ENCODE peak calls at places on chromosomes 16 and 17, in six cellular contexts. I, K, B, V, R and Y are unnamed samples. For H3K4me1, the result is how much of the 10 kb centered on the place peaks cover.

GRCh38 chr16:14955546-14956231 is 18.4 kb downstream of the NPIPA1 start:
- DNase-seq in I (no peak), K (no peak), B (no peak), V (peak), R (no peak), Y (no peak)

GRCh38 chr17:17758443-17758842 is 77.2 kb downstream of the RAI1 start:
- DNase-seq in I (no peak), K (no peak), B (no peak), V (no peak), R (no peak), Y (no peak)

GRCh38 chr17:77467513-77467912 is 326.7 kb downstream of the SEC14L1 start:
- DNase-seq in I (no peak), K (no peak), B (no peak), V (no peak), R (no peak), Y (no peak)

GRCh38 chr17:27087935-27088766 is 205.8 kb upstream of the WSB1 start:
- DNase-seq in I (no peak), K (no peak), B (no peak), V (no peak), R (no peak), Y (no peak)

GRCh38 chr16:89525146-89525913 is 17.1 kb downstream of the SPG7 start:
- DNase-seq in I (peak), K (no peak), B (no peak), V (no peak), R (no peak), Y (no peak)

GRCh38 chr17:38660097-38661026 is 14.4 kb downstream of the EPOP start:
- DNase-seq in I (no peak), K (peak), B (no peak), V (no peak), R (no peak), Y (peak)

GRCh38 chr17:79109584-79109983 is 35.0 kb downstream of the ENGASE start:
- DNase-seq in I (no peak), K (peak), B (no peak), V (no peak), R (no peak), Y (no peak)

GRCh38 chr17:72421128-72422092 is 300.6 kb downstream of the SOX9 start:
- DNase-seq in I (no peak), K (peak), B (no peak), V (peak), R (peak), Y (no peak)

GRCh38 chr17:6915620-6916019 is 80.2 kb upstream of the ALOX12 start:
- DNase-seq in I (no peak), K (no peak), B (no peak), V (no peak), R (no peak), Y (no peak)

GRCh38 chr16:66918803-66919568 is at the start of gene CDH16:
- DNase-seq in I (no peak), K (no peak), B (no peak), V (no peak), R (no peak), Y (peak)

GRCh38 chr16:81185416-81185815 is 53.1 kb upstream of the BCO1 start:
- DNase-seq in I (no peak), K (no peak), B (no peak), V (no peak), R (no peak), Y (no peak)

GRCh38 chr16:81480856-81481821 is 36.5 kb downstream of the CMIP start:
- DNase-seq in I (no peak), K (no peak), B (no peak), V (no peak), R (no peak), Y (peak)

GRCh38 chr17:78493455-78494188 is 83.6 kb downstream of the DNAH17 start:
- DNase-seq in I (no peak), K (no peak), B (no peak), V (peak), R (no peak), Y (no peak)

GRCh38 chr16:89409161-89409711 is 81.1 kb downstream of the ANKRD11 start:
- DNase-seq in I (no peak), K (peak), B (peak), V (no peak), R (no peak), Y (no peak)

GRCh38 chr16:30762991-30763725 is 1.0 kb downstream of the RNF40 start:
- DNase-seq in I (no peak), K (no peak), B (no peak), V (no peak), R (no peak), Y (no peak)

GRCh38 chr17:42458497-42459255 is at the start of gene ATP6V0A1:
- DNase-seq in I (peak), K (no peak), B (peak), V (peak), R (peak), Y (peak)

GRCh38 chr17:77455111-77455877 is 314.5 kb downstream of the SEC14L1 start:
- DNase-seq in I (no peak), K (no peak), B (no peak), V (peak), R (no peak), Y (no peak)

GRCh38 chr17:79811036-79811887 is 14.4 kb upstream of the CBX8 start:
- DNase-seq in I (peak), K (peak), B (no peak), V (no peak), R (peak), Y (no peak)

GRCh38 chr17:37662358-37662757 is 19.1 kb upstream of the DDX52 start:
- DNase-seq in I (no peak), K (no peak), B (no peak), V (no peak), R (no peak), Y (no peak)

GRCh38 chr17:35448214-35448898 is at the start of gene SLFN13:
- DNase-seq in I (peak), K (peak), B (peak), V (peak), R (peak), Y (peak)

GRCh38 chr17:66791337-66791736 is 43.6 kb upstream of the CACNG5 start:
- DNase-seq in I (no peak), K (no peak), B (no peak), V (no peak), R (no peak), Y (peak)

GRCh38 chr17:73325527-73325842 is 13.7 kb upstream of the CDC42EP4 start:
- DNase-seq in I (no peak), K (no peak), B (no peak), V (peak), R (no peak), Y (no peak)

GRCh38 chr16:2925951-2926659 is 14.4 kb downstream of the FLYWCH1 start:
- DNase-seq in I (no peak), K (no peak), B (no peak), V (no peak), R (no peak), Y (no peak)

GRCh38 chr17:7650509-7651096 is at the start of gene ATP1B2:
- DNase-seq in I (peak), K (peak), B (peak), V (peak), R (peak), Y (peak)

GRCh38 chr17:28949185-28950016 is 1.9 kb downstream of the PHF12 start:
- DNase-seq in I (peak), K (peak), B (peak), V (peak), R (peak), Y (peak)

GRCh38 chr16:24849641-24850040 is 3.9 kb downstream of the SLC5A11 start:
- DNase-seq in I (no peak), K (no peak), B (no peak), V (no peak), R (no peak), Y (no peak)

GRCh38 chr17:73754886-73755285 is 110.6 kb upstream of the SDK2 start:
- DNase-seq in I (no peak), K (no peak), B (no peak), V (no peak), R (no peak), Y (no peak)

GRCh38 chr16:58196898-58197313 is 1.0 kb downstream of the CSNK2A2 start:
- DNase-seq in I (no peak), K (no peak), B (no peak), V (no peak), R (no peak), Y (no peak)

GRCh38 chr16:11914210-11914758 is 1.5 kb downstream of the GSPT1 start:
- DNase-seq in I (no peak), K (no peak), B (peak), V (no peak), R (no peak), Y (no peak)
- H3K4me1 ChIP-seq in I (under half), K (under half), B (under half), V (under half), R (half or more), Y (under half)

DNA sequence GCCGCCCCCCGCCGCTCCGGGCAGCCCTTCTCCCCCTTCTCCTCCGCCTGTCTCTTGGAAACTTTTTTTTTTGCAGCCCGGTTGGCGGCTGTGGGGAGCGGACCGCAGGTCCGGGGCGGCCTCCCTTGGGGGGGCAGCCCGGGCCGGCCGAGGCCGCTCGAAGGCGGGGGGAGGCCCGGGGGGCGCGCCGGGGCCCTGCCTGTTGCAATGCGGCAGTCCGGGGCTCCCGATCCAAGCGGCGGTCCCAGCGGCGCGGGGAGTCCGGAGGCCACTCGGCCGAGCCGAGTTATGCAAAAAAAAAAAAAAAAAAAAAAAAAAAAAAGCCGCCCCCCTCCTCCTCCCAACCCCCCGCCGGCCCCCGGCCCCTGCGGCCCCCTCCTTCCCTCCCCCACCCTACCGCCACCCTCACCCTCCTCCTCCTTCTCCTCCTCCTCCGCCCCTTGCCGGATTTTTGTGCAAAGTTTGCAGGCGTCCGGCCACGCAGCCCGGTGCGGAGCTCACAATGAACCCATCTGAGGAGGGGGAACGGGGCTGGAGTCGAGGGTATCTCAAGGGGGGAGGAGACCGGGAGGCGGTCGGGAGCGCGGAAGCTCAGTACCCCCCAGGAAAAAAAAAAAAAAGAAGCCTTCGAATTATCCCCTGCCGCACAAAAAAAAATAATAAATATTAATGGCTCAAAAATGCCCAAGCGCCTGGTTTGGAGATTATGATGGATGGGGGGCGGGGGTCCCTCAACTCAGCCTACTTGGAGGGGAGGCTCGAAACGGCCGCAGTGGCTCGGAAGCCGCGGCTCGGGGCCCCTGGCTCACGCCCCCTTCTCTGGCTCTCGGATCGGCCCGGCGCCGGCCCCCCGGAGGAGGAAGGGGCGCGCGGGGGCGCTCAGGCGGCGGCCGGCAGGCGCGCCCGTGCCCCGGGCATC is at the start of gene ZNF423:
- DNase-seq in I (peak), K (no peak), B (no peak), V (no peak), R (peak), Y (peak)
- H3K4me1 ChIP-seq in I (under half), K (under half), B (under half), V (under half), R (half or more), Y (under half)

DNA sequence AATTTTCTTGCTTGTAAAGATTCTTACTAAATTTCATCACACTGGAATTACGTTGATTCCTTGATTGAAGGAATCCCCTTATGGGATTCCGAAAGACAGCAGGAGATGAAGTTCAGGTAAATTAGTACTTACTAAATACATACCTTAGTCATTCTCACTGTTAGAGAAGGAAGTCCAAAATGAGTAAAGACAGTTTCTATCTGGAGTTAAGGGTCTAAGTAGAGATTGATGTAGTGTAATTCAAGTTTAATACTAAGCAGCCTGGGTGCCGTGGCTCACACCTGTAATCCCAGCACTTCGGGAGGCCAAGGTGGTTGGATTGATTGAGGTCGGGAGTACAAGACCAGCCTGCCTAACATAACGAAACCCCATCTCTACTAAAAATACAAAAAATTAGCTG is 9.6 kb downstream of the DDX42 start:
- DNase-seq in I (no peak), K (no peak), B (no peak), V (no peak), R (no peak), Y (no peak)
- H3K4me1 ChIP-seq in I (under half), K (half or more), B (under half), V (under half), R (under half), Y (under half)

DNA sequence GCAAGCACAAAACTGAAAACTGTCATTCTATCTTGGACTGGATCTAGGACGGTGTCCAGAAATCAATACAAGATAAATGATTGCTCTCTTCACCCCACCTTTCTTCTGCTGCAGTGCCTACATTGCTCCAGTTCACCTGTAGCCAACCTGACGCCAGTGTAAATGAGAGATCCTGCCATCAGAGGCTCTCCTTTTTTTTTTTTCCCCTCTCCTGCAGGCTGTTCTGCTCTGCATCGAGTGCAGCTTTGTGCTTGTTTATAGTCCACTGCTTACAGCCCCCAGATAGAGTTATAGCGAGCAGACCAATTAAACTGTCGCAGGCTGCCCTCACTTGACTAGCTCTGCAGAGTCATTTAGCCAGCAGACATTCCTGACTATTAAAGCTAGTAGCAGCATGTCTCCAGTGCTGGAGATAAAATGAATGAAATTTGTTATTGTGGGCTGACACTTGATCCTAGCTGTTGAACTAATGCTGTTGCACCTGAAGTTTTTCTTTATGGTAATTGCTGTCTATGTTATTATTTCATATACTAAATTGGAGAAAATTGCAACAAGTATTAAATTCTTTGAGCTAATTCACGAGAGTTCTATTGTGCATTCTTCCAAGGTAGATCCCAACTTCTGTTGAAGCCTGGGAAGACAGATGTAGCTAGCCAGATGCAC is 257.1 kb downstream of the FTO start:
- DNase-seq in I (peak), K (no peak), B (no peak), V (no peak), R (no peak), Y (peak)
- H3K4me1 ChIP-seq in I (under half), K (under half), B (under half), V (under half), R (under half), Y (under half)

GRCh38 chr17:50657054-50657453 is 22.4 kb downstream of the ABCC3 start:
- DNase-seq in I (no peak), K (no peak), B (no peak), V (no peak), R (no peak), Y (no peak)
- H3K4me1 ChIP-seq in I (under half), K (under half), B (under half), V (under half), R (under half), Y (under half)

DNA sequence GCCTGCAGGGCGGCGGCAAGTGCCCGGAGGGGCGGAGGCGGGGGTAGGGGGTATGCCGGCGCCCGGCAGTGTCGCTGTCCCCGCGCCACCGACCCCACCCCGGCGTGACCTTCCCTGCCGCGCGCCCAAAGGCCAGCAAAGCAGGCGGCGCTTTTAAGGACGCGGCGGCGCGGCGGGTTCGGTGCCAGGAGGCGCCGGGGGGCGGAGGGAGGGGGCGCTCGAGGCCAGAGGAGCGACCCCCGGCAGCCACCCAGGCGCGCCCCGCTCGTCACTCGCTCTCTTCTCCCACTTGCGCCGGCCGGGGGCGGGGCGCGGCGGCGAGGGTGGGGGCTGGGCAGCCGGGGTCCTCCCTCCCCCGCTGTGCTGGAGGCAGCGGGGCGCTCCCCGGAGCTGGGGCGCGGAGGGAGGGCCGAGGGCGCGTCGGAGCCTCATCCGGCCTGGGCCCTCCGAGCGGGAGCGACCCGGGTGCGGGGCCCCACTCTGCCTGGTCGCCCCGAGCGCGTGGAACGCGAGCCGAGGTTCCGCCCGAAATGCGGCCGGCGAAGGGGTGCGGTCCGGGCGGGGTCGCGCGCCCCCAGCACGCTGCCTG is 8.5 kb upstream of the BAHCC1 start:
- DNase-seq in I (peak), K (no peak), B (no peak), V (no peak), R (no peak), Y (peak)
- H3K4me1 ChIP-seq in I (half or more), K (under half), B (under half), V (under half), R (under half), Y (half or more)